ENCODE peak calls at places on chromosomes 6 and 20, in eight cellular contexts. Y is HFFc6, W is B cell, F is GM23338, P is lung, B is cardiac muscle cell, V is fibroblast of pulmonary artery, N is cardiac fibroblast. Z is an unnamed sample.

GRCh38 chr6:31834367-31834703 is 6.8 kb downstream of the HSPA1B start:
- DNase-seq in Y (peak), W (peak), F (peak), P (peak), B (peak), V (peak), N (peak), Z (peak)

GRCh38 chr6:168154263-168154917 is 75.4 kb upstream of the FRMD1 start:
- DNase-seq in Y (no peak), W (no peak), F (no peak), P (no peak), B (no peak), V (no peak), N (no peak), Z (no peak)

GRCh38 chr6:33297406-33297955 is 1.3 kb downstream of the RGL2 start:
- DNase-seq in Y (no peak), W (peak), F (peak), P (peak), B (peak), V (no peak), N (no peak), Z (peak)

GRCh38 chr6:47524136-47524840 is 46.7 kb downstream of the CD2AP start:
- DNase-seq in Y (peak), W (no peak), F (peak), P (no peak), B (no peak), V (peak), N (peak), Z (no peak)

GRCh38 chr20:14568225-14568624 is 230.8 kb upstream of the FLRT3 start:
- DNase-seq in Y (no peak), W (no peak), F (peak), P (no peak), B (no peak), V (no peak), N (no peak), Z (no peak)

GRCh38 chr6:8526619-8527018 is 91.3 kb upstream of the SLC35B3 start:
- DNase-seq in Y (no peak), W (no peak), F (peak), P (no peak), B (no peak), V (no peak), N (no peak), Z (no peak)

GRCh38 chr20:48984575-48985219 is 61.4 kb upstream of the CSE1L start:
- DNase-seq in Y (no peak), W (no peak), F (no peak), P (no peak), B (no peak), V (no peak), N (no peak), Z (no peak)

GRCh38 chr20:48824830-48825550 is 2.8 kb downstream of the PREX1 start:
- DNase-seq in Y (no peak), W (no peak), F (no peak), P (no peak), B (no peak), V (no peak), N (no peak), Z (no peak)

GRCh38 chr6:168885741-168886140 is 367.9 kb downstream of the THBS2 start:
- DNase-seq in Y (no peak), W (no peak), F (no peak), P (no peak), B (no peak), V (no peak), N (no peak), Z (peak)

GRCh38 chr20:63658749-63659187 is 656 bp downstream of the RTEL1 start:
- DNase-seq in Y (peak), W (no peak), F (no peak), P (no peak), B (no peak), V (peak), N (peak), Z (no peak)

GRCh38 chr6:169115632-169116031 is 138.0 kb downstream of the THBS2 start:
- DNase-seq in Y (no peak), W (no peak), F (no peak), P (no peak), B (no peak), V (peak), N (peak), Z (no peak)

GRCh38 chr6:4577406-4577805 is 198.8 kb upstream of the CDYL start:
- DNase-seq in Y (peak), W (no peak), F (no peak), P (no peak), B (no peak), V (peak), N (peak), Z (no peak)

GRCh38 chr6:42281570-42281969 is 63.9 kb upstream of the MRPS10 start:
- DNase-seq in Y (no peak), W (no peak), F (no peak), P (no peak), B (no peak), V (no peak), N (no peak), Z (no peak)

GRCh38 chr6:29702519-29703103 is 20.6 kb upstream of the HLA-F start:
- DNase-seq in Y (no peak), W (peak), F (peak), P (no peak), B (peak), V (peak), N (peak), Z (peak)

GRCh38 chr6:101069191-101069795 is 188.2 kb upstream of the ASCC3 start:
- DNase-seq in Y (peak), W (no peak), F (no peak), P (no peak), B (no peak), V (peak), N (peak), Z (no peak)

GRCh38 chr6:79838851-79839250 is 108.5 kb downstream of the ELOVL4 start:
- DNase-seq in Y (no peak), W (no peak), F (no peak), P (no peak), B (no peak), V (no peak), N (no peak), Z (no peak)

GRCh38 chr20:60056345-60057122 is 98.3 kb downstream of the CDH26 start:
- DNase-seq in Y (no peak), W (no peak), F (no peak), P (no peak), B (no peak), V (no peak), N (no peak), Z (no peak)

GRCh38 chr6:593139-593906 is 63.6 kb downstream of the HUS1B start:
- DNase-seq in Y (peak), W (peak), F (peak), P (peak), B (peak), V (peak), N (peak), Z (peak)

GRCh38 chr20:32464401-32465091 is 106.4 kb downstream of the ASXL1 start:
- DNase-seq in Y (no peak), W (no peak), F (no peak), P (no peak), B (no peak), V (no peak), N (no peak), Z (no peak)

GRCh38 chr6:92110390-92110789 is 1309.0 kb downstream of the EPHA7 start:
- DNase-seq in Y (no peak), W (no peak), F (no peak), P (no peak), B (no peak), V (no peak), N (no peak), Z (no peak)

GRCh38 chr6:160360955-160361354 is 12.8 kb downstream of the SLC22A3 start:
- DNase-seq in Y (no peak), W (no peak), F (no peak), P (no peak), B (no peak), V (no peak), N (no peak), Z (no peak)

GRCh38 chr6:57040011-57040410 is 6.5 kb upstream of the KIAA1586 start:
- DNase-seq in Y (no peak), W (no peak), F (peak), P (no peak), B (no peak), V (no peak), N (no peak), Z (peak)
- TF ChIP-seq CTCF in Y (no peak), W (no peak), F (peak), P (no peak), B (peak), V (peak), N (peak), Z (peak)

GRCh38 chr6:26327450-26328264 is 37.3 kb upstream of the BTN3A2 start:
- DNase-seq in Y (peak), W (no peak), F (peak), P (no peak), B (no peak), V (peak), N (peak), Z (peak)
- TF ChIP-seq CTCF in Y (no peak), W (no peak), F (no peak), P (no peak), B (no peak), V (no peak), N (no peak), Z (no peak)

GRCh38 chr6:144264270-144265060 is 20.7 kb upstream of the UTRN start:
- DNase-seq in Y (peak), W (no peak), F (peak), P (peak), B (peak), V (peak), N (peak), Z (peak)
- TF ChIP-seq CTCF in Y (no peak), W (no peak), F (no peak), P (no peak), B (no peak), V (no peak), N (no peak), Z (no peak)

GRCh38 chr6:16712931-16713484 is 48.3 kb downstream of the ATXN1 start:
- DNase-seq in Y (peak), W (no peak), F (peak), P (no peak), B (no peak), V (peak), N (peak), Z (peak)
- TF ChIP-seq CTCF in Y (peak), W (peak), F (peak), P (no peak), B (peak), V (peak), N (peak), Z (no peak)

GRCh38 chr6:49607391-49607982 is 29.2 kb downstream of the RHAG start:
- DNase-seq in Y (no peak), W (no peak), F (peak), P (no peak), B (no peak), V (no peak), N (no peak), Z (no peak)

GRCh38 chr6:49606696-49607390 is 29.8 kb downstream of the RHAG start:
- DNase-seq in Y (peak), W (no peak), F (peak), P (no peak), B (peak), V (peak), N (peak), Z (peak)
- TF ChIP-seq CTCF in Y (peak), W (peak), F (peak), P (peak), B (peak), V (peak), N (peak), Z (peak)

GRCh38 chr6:153790881-153791473 is 248.1 kb upstream of the OPRM1 start:
- DNase-seq in Y (no peak), W (no peak), F (peak), P (no peak), B (peak), V (peak), N (peak), Z (no peak)
- TF ChIP-seq CTCF in Y (no peak), W (no peak), F (peak), P (no peak), B (no peak), V (peak), N (no peak), Z (no peak)

DNA sequence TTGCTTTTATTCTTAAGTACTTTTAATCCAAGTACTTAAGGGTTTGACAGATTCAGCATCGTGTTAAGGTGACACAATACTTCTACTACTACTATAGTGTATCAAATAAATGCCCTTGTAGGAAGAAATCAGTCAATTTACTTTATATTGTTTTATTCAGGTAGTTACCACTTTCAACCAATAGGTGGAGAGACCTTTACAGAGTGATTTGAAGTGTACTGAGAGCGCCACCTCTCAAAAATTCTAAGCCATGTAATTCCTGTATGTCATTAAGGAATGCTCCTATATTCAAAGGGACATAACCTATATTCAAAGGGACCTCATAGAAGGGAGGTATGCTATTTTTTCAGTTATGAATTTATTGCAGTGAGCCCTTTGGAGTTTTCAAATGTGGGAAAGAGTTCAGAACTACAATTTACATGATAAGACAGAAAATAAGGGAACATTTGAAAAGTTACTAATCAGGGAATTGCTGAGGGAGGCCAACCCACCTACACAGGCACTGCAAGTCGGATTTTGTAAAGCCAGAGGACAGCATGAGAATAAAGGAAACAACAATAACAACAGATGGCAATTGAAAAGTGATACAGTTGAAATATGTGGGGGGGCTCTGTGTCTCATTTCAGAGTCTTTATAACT is 955.6 kb downstream of the TBC1D32 start:
- DNase-seq in Y (no peak), W (peak), F (peak), P (no peak), B (peak), V (peak), N (peak), Z (no peak)
- TF ChIP-seq CTCF in Y (peak), W (peak), F (peak), P (no peak), B (peak), V (peak), N (peak), Z (peak)